ENCODE peak calls at places on chromosomes 12 and 14, in ten cellular contexts. K, Z, P, E, Y, X, W, D, H and B are unnamed samples.

GRCh38 chr12:25698782-25699181 is 145.7 kb upstream of the LMNTD1 start:
- DNase-seq in K (no peak), Z (no peak), P (no peak), E (no peak), Y (no peak), X (no peak), W (no peak), D (peak), H (no peak), B (no peak)

GRCh38 chr12:50258167-50258551 is 25.2 kb downstream of the LIMA1 start:
- DNase-seq in K (no peak), Z (no peak), P (no peak), E (no peak), Y (no peak), X (no peak), W (no peak), D (peak), H (no peak), B (no peak)

GRCh38 chr14:54652188-54652889 is 85.4 kb downstream of the SAMD4A start:
- DNase-seq in K (peak), Z (no peak), P (peak), E (peak), Y (peak), X (peak), W (peak), D (peak), H (peak), B (peak)

GRCh38 chr14:59360923-59361794 is 104.0 kb downstream of the GPR135 start:
- DNase-seq in K (peak), Z (peak), P (no peak), E (peak), Y (peak), X (peak), W (no peak), D (peak), H (peak), B (peak)

GRCh38 chr14:26596722-26597030 is 1.2 kb downstream of the NOVA1 start:
- DNase-seq in K (peak), Z (peak), P (no peak), E (peak), Y (peak), X (no peak), W (no peak), D (peak), H (peak), B (no peak)

GRCh38 chr14:64095620-64096019 is 198.6 kb downstream of the ESR2 start:
- DNase-seq in K (no peak), Z (no peak), P (no peak), E (peak), Y (no peak), X (peak), W (no peak), D (no peak), H (no peak), B (no peak)

GRCh38 chr12:2877959-2878732 is 1.1 kb downstream of the RHNO1 start:
- DNase-seq in K (no peak), Z (no peak), P (no peak), E (peak), Y (no peak), X (peak), W (no peak), D (peak), H (peak), B (no peak)

GRCh38 chr14:53010193-53010592 is 59.3 kb upstream of the FERMT2 start:
- DNase-seq in K (no peak), Z (no peak), P (no peak), E (peak), Y (no peak), X (no peak), W (no peak), D (no peak), H (no peak), B (no peak)

GRCh38 chr14:74018029-74018703 is 922 bp downstream of the ENTPD5 start:
- DNase-seq in K (no peak), Z (no peak), P (peak), E (peak), Y (no peak), X (peak), W (no peak), D (peak), H (peak), B (peak)

GRCh38 chr14:76977793-76978730 is 50.4 kb downstream of the IRF2BPL start:
- DNase-seq in K (peak), Z (no peak), P (no peak), E (peak), Y (peak), X (no peak), W (no peak), D (peak), H (no peak), B (no peak)

GRCh38 chr14:104722938-104723650 is 935 bp upstream of the ADSS1 start:
- DNase-seq in K (no peak), Z (no peak), P (no peak), E (no peak), Y (no peak), X (no peak), W (no peak), D (no peak), H (no peak), B (no peak)

GRCh38 chr12:50533203-50533584 is 28.4 kb downstream of the DIP2B start:
- DNase-seq in K (no peak), Z (no peak), P (no peak), E (no peak), Y (no peak), X (no peak), W (no peak), D (no peak), H (no peak), B (no peak)

GRCh38 chr12:27771470-27772327 is 8.3 kb upstream of the KLHL42 start:
- DNase-seq in K (no peak), Z (no peak), P (no peak), E (no peak), Y (no peak), X (no peak), W (no peak), D (no peak), H (no peak), B (no peak)

GRCh38 chr12:49627752-49628360 is 4.5 kb downstream of the PRPF40B start:
- DNase-seq in K (no peak), Z (no peak), P (no peak), E (no peak), Y (no peak), X (peak), W (no peak), D (peak), H (peak), B (no peak)

GRCh38 chr14:33930464-33930863 is 20.4 kb downstream of the EGLN3 start:
- DNase-seq in K (no peak), Z (peak), P (no peak), E (no peak), Y (no peak), X (no peak), W (no peak), D (no peak), H (peak), B (no peak)

GRCh38 chr14:88556581-88556980 is 1.8 kb upstream of the PTPN21 start:
- DNase-seq in K (no peak), Z (no peak), P (no peak), E (no peak), Y (no peak), X (no peak), W (no peak), D (peak), H (no peak), B (no peak)

GRCh38 chr12:49843411-49843810 is 505 bp upstream of the BCDIN3D start:
- DNase-seq in K (no peak), Z (no peak), P (no peak), E (no peak), Y (no peak), X (no peak), W (no peak), D (no peak), H (no peak), B (no peak)

GRCh38 chr14:65177551-65177950 is 75.2 kb upstream of the MAX start:
- DNase-seq in K (no peak), Z (no peak), P (no peak), E (no peak), Y (no peak), X (no peak), W (no peak), D (peak), H (no peak), B (no peak)

DNA sequence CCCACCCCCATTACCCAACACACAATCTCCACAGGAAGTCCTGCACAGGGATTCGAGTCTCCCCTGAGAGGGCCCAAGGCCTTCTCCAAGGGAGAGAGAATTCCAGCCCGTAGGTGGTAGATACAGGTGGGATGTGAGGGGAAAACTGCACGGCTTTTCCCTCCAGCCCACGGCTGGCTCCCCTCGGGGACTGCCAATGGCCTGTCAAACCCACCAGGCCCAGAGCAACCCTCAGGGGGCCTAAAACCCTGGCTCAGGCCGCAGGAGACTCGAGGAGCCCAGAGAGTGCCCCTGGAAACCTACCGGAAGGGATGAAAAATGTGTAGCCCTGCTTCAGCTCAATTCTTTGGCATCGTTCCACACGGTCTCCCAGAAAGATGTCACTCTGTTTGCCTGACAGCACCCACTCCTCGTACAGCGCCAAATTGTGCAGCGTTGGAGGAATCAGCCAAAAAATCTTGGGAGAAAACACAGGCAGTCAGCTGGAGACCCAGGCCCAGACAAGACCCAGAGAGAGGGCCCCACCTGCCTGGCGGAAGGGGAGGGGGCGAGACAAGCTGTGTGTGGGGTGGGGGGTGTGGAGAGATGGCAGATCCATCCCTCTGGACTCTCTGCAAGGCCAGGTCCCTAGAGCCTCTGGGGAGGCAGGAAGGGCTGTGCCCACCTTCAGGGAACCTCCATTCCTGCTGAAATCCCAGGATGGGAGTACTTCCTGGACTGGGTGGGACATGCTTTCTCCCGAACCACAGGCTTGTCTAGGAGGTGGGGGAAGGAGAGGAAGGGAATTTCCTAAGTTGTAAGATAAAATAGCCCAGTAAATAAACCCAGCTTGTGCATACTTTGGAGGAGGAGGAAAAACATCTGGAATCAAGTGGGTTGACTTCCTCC is 48.1 kb downstream of the KDM2B start:
- DNase-seq in K (no peak), Z (no peak), P (peak), E (peak), Y (no peak), X (no peak), W (peak), D (peak), H (no peak), B (no peak)
- TF ChIP-seq CTCF in K (no peak), Z (no peak), P (no peak), E (no peak), Y (no peak), X (no peak), W (no peak), D (no peak), H (no peak), B (no peak)

GRCh38 chr12:107736914-107737313 is 24.0 kb downstream of the PRDM4 start:
- DNase-seq in K (no peak), Z (no peak), P (no peak), E (no peak), Y (no peak), X (no peak), W (no peak), D (no peak), H (no peak), B (no peak)
- TF ChIP-seq CTCF in K (no peak), Z (no peak), P (no peak), E (no peak), Y (no peak), X (no peak), W (no peak), D (no peak), H (no peak), B (no peak)

GRCh38 chr12:103986823-103987222 is 21.2 kb downstream of the TDG start:
- DNase-seq in K (no peak), Z (no peak), P (no peak), E (no peak), Y (no peak), X (no peak), W (no peak), D (peak), H (no peak), B (peak)
- TF ChIP-seq CTCF in K (no peak), Z (no peak), P (no peak), E (no peak), Y (no peak), X (no peak), W (no peak), D (no peak), H (no peak), B (no peak)

GRCh38 chr12:108337235-108338223 is 1.6 kb downstream of the CMKLR1 start:
- DNase-seq in K (no peak), Z (peak), P (no peak), E (peak), Y (no peak), X (no peak), W (no peak), D (peak), H (peak), B (no peak)
- TF ChIP-seq CTCF in K (peak), Z (peak), P (peak), E (peak), Y (peak), X (peak), W (peak), D (peak), H (peak), B (peak)